ENCODE peak calls at places on chromosomes 5 and 9, in four cellular contexts. One of them, this sample, is unnamed.

GRCh38 chr9:19471737-19472648 is 63.2 kb downstream of the ACER2 start:
- DNase-seq in heart left ventricle: peak
- DNase-seq in AG04450: no peak
- DNase-seq in neural progenitor cell: peak
- DNase-seq in this sample: peak

GRCh38 chr5:150321784-150322183 is 19.1 kb upstream of the ARSI start:
- DNase-seq in neural progenitor cell: no peak
- DNase-seq in AG04450: no peak
- DNase-seq in heart left ventricle: no peak
- DNase-seq in this sample: no peak

GRCh38 chr5:93281980-93282772 is 298.8 kb downstream of the NR2F1-AS1 start:
- DNase-seq in AG04450: no peak
- DNase-seq in neural progenitor cell: no peak
- DNase-seq in heart left ventricle: no peak
- DNase-seq in this sample: no peak

GRCh38 chr9:17490110-17490509 is 88.8 kb upstream of the SH3GL2 start:
- DNase-seq in AG04450: no peak
- DNase-seq in neural progenitor cell: no peak
- DNase-seq in heart left ventricle: no peak
- DNase-seq in this sample: no peak

GRCh38 chr5:120405923-120406322 is 58.2 kb upstream of the PRR16 start:
- DNase-seq in neural progenitor cell: no peak
- DNase-seq in heart left ventricle: no peak
- DNase-seq in AG04450: no peak
- DNase-seq in this sample: peak

GRCh38 chr5:152271420-152271819 is 133.7 kb downstream of the NMUR2 start:
- DNase-seq in heart left ventricle: peak
- DNase-seq in neural progenitor cell: peak
- DNase-seq in AG04450: no peak
- DNase-seq in this sample: peak

GRCh38 chr9:133711428-133712220 is 26.5 kb downstream of the SARDH start:
- DNase-seq in neural progenitor cell: no peak
- DNase-seq in AG04450: peak
- DNase-seq in heart left ventricle: no peak
- DNase-seq in this sample: peak

GRCh38 chr9:84031534-84031933 is 50.9 kb downstream of the RMI1 start:
- DNase-seq in neural progenitor cell: no peak
- DNase-seq in heart left ventricle: no peak
- DNase-seq in AG04450: no peak
- DNase-seq in this sample: no peak

GRCh38 chr5:116410345-116410890 is 164.2 kb downstream of the SEMA6A start:
- DNase-seq in neural progenitor cell: no peak
- DNase-seq in heart left ventricle: no peak
- DNase-seq in AG04450: no peak
- DNase-seq in this sample: no peak

GRCh38 chr9:5360341-5360740 is 20.7 kb upstream of the RLN1 start:
- DNase-seq in AG04450: no peak
- DNase-seq in neural progenitor cell: no peak
- DNase-seq in heart left ventricle: no peak
- DNase-seq in this sample: no peak

GRCh38 chr9:130872912-130873503 is 23.6 kb downstream of the QRFP start:
- DNase-seq in neural progenitor cell: no peak
- DNase-seq in AG04450: no peak
- DNase-seq in heart left ventricle: peak
- DNase-seq in this sample: no peak

GRCh38 chr9:78954286-78954685 is 617.5 kb upstream of the TLE4 start:
- DNase-seq in heart left ventricle: no peak
- DNase-seq in AG04450: no peak
- DNase-seq in neural progenitor cell: no peak
- DNase-seq in this sample: peak

GRCh38 chr5:150989695-150990094 is 30.7 kb upstream of the GPX3 start:
- DNase-seq in neural progenitor cell: peak
- DNase-seq in AG04450: no peak
- DNase-seq in heart left ventricle: no peak
- DNase-seq in this sample: no peak

GRCh38 chr5:102933721-102934459 is 178.8 kb downstream of the PAM start:
- DNase-seq in AG04450: no peak
- DNase-seq in neural progenitor cell: no peak
- DNase-seq in heart left ventricle: no peak
- DNase-seq in this sample: no peak

GRCh38 chr5:74816875-74817274 is 49.3 kb downstream of the FAM169A start:
- DNase-seq in heart left ventricle: no peak
- DNase-seq in AG04450: no peak
- DNase-seq in neural progenitor cell: no peak
- DNase-seq in this sample: no peak

GRCh38 chr5:180494510-180495181 is 467 bp downstream of the CNOT6 start:
- DNase-seq in AG04450: no peak
- DNase-seq in neural progenitor cell: peak
- DNase-seq in heart left ventricle: peak
- DNase-seq in this sample: peak

GRCh38 chr9:92671323-92671722 is 1.4 kb upstream of the IPPK start:
- DNase-seq in heart left ventricle: peak
- DNase-seq in AG04450: peak
- DNase-seq in neural progenitor cell: no peak
- DNase-seq in this sample: peak

GRCh38 chr9:31848505-31849285 is 535.7 kb upstream of the ACO1 start:
- DNase-seq in heart left ventricle: no peak
- DNase-seq in AG04450: no peak
- DNase-seq in neural progenitor cell: no peak
- DNase-seq in this sample: no peak

GRCh38 chr5:135092476-135092875 is 58.4 kb upstream of the PITX1 start:
- DNase-seq in AG04450: no peak
- DNase-seq in neural progenitor cell: peak
- DNase-seq in heart left ventricle: no peak
- DNase-seq in this sample: no peak

GRCh38 chr9:88646539-88646938 is 111.6 kb downstream of the NXNL2 start:
- DNase-seq in heart left ventricle: no peak
- DNase-seq in neural progenitor cell: no peak
- DNase-seq in AG04450: no peak
- DNase-seq in this sample: no peak

GRCh38 chr5:149141224-149141956 is at the start of gene ABLIM3:
- DNase-seq in neural progenitor cell: peak
- DNase-seq in AG04450: no peak
- DNase-seq in heart left ventricle: peak
- DNase-seq in this sample: peak

GRCh38 chr5:170115925-170116324 is 10.2 kb downstream of the FOXI1 start:
- DNase-seq in AG04450: no peak
- DNase-seq in heart left ventricle: no peak
- DNase-seq in neural progenitor cell: no peak
- DNase-seq in this sample: no peak

GRCh38 chr9:126514037-126514821 is 99.5 kb upstream of the LMX1B start:
- DNase-seq in heart left ventricle: peak
- DNase-seq in AG04450: no peak
- DNase-seq in neural progenitor cell: peak
- DNase-seq in this sample: no peak

GRCh38 chr9:16191237-16191636 is 638.4 kb downstream of the CCDC171 start:
- DNase-seq in heart left ventricle: no peak
- DNase-seq in neural progenitor cell: no peak
- DNase-seq in AG04450: no peak
- DNase-seq in this sample: no peak

GRCh38 chr9:36913393-36914211 is 120.5 kb downstream of the PAX5 start:
- DNase-seq in neural progenitor cell: no peak
- DNase-seq in heart left ventricle: no peak
- DNase-seq in AG04450: no peak
- DNase-seq in this sample: no peak

GRCh38 chr5:97906135-97906534 is 723.1 kb upstream of the RIOK2 start:
- DNase-seq in AG04450: no peak
- DNase-seq in heart left ventricle: no peak
- DNase-seq in neural progenitor cell: no peak
- DNase-seq in this sample: no peak

GRCh38 chr9:96450613-96451544 is 910 bp downstream of the HABP4 start:
- DNase-seq in heart left ventricle: peak
- DNase-seq in neural progenitor cell: peak
- DNase-seq in AG04450: no peak
- DNase-seq in this sample: peak

GRCh38 chr5:94693043-94693822 is 74.8 kb downstream of the SLF1 start:
- DNase-seq in heart left ventricle: no peak
- DNase-seq in neural progenitor cell: peak
- DNase-seq in AG04450: peak
- DNase-seq in this sample: peak

GRCh38 chr9:5509573-5509972 is 758 bp upstream of the PDCD1LG2 start:
- DNase-seq in heart left ventricle: no peak
- DNase-seq in neural progenitor cell: no peak
- DNase-seq in AG04450: peak
- DNase-seq in this sample: peak

GRCh38 chr5:86968311-86968753 is 299.4 kb upstream of the RASA1 start:
- DNase-seq in AG04450: peak
- DNase-seq in heart left ventricle: peak
- DNase-seq in neural progenitor cell: peak
- DNase-seq in this sample: peak

GRCh38 chr5:59037453-59038168 is 454.7 kb downstream of the RAB3C start:
- DNase-seq in heart left ventricle: no peak
- DNase-seq in neural progenitor cell: no peak
- DNase-seq in AG04450: no peak
- DNase-seq in this sample: no peak

GRCh38 chr5:25950681-25951080 is 1087.7 kb downstream of the CDH9 start:
- DNase-seq in heart left ventricle: no peak
- DNase-seq in neural progenitor cell: no peak
- DNase-seq in AG04450: no peak
- DNase-seq in this sample: no peak

GRCh38 chr5:150488519-150489357 is 19.2 kb upstream of the NDST1 start:
- DNase-seq in neural progenitor cell: no peak
- DNase-seq in heart left ventricle: peak
- DNase-seq in AG04450: no peak
- DNase-seq in this sample: peak

GRCh38 chr5:749101-749670 is 35.3 kb downstream of the ZDHHC11B start:
- DNase-seq in AG04450: no peak
- DNase-seq in neural progenitor cell: no peak
- DNase-seq in heart left ventricle: no peak
- DNase-seq in this sample: no peak

GRCh38 chr9:19748278-19749126 is 40.3 kb downstream of the SLC24A2 start:
- DNase-seq in neural progenitor cell: no peak
- DNase-seq in AG04450: no peak
- DNase-seq in heart left ventricle: no peak
- DNase-seq in this sample: no peak

GRCh38 chr5:141672856-141673813 is 8.9 kb downstream of the ARAP3 start:
- DNase-seq in heart left ventricle: peak
- DNase-seq in neural progenitor cell: peak
- DNase-seq in AG04450: no peak
- DNase-seq in this sample: no peak

GRCh38 chr5:10304932-10305331 is 2.8 kb downstream of the CMBL start:
- DNase-seq in neural progenitor cell: no peak
- DNase-seq in heart left ventricle: no peak
- DNase-seq in AG04450: no peak
- DNase-seq in this sample: no peak

GRCh38 chr9:92746567-92747458 is 17.8 kb downstream of the BICD2 start:
- DNase-seq in AG04450: no peak
- DNase-seq in heart left ventricle: no peak
- DNase-seq in neural progenitor cell: no peak
- DNase-seq in this sample: peak

GRCh38 chr5:76958976-76959767 is 6.3 kb downstream of the CRHBP start:
- DNase-seq in AG04450: peak
- DNase-seq in neural progenitor cell: no peak
- DNase-seq in heart left ventricle: no peak
- DNase-seq in this sample: peak

GRCh38 chr9:95142728-95143127 is 174.8 kb downstream of the FANCC start:
- DNase-seq in AG04450: no peak
- DNase-seq in heart left ventricle: no peak
- DNase-seq in neural progenitor cell: no peak
- DNase-seq in this sample: no peak
- H3K4me3 ChIP-seq in AG04450: no peak
- H3K4me3 ChIP-seq in heart left ventricle: no peak
- H3K4me3 ChIP-seq in neural progenitor cell: no peak
- H3K4me3 ChIP-seq in this sample: no peak

DNA sequence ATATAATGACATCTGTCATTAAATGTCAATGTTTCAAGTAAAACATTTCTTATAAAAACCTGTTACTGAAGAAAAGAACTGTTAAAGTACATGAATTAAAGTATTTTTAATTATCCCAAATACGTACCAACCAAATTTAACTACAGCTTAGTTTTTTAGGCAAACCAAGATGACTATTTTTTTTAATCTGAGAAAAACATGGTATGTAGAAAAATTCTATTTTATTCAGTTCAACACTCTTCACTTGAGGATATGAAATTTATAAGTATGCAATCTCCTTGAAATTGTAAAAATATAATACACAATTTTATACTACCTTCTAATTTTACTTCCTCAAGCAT is 75.3 kb upstream of the IFNE start:
- DNase-seq in neural progenitor cell: no peak
- DNase-seq in AG04450: no peak
- DNase-seq in heart left ventricle: no peak
- DNase-seq in this sample: peak
- H3K4me3 ChIP-seq in neural progenitor cell: no peak
- H3K4me3 ChIP-seq in AG04450: peak
- H3K4me3 ChIP-seq in heart left ventricle: no peak
- H3K4me3 ChIP-seq in this sample: peak

GRCh38 chr5:140143521-140144258 is 18.0 kb downstream of the IGIP start:
- DNase-seq in heart left ventricle: no peak
- DNase-seq in AG04450: no peak
- DNase-seq in neural progenitor cell: no peak
- DNase-seq in this sample: no peak

GRCh38 chr5:140146523-140146842 is 20.7 kb downstream of the IGIP start:
- DNase-seq in neural progenitor cell: no peak
- DNase-seq in heart left ventricle: no peak
- DNase-seq in AG04450: no peak
- DNase-seq in this sample: no peak

GRCh38 chr5:140145818-140146522 is 20.2 kb downstream of the IGIP start:
- DNase-seq in heart left ventricle: peak
- DNase-seq in neural progenitor cell: peak
- DNase-seq in AG04450: peak
- DNase-seq in this sample: peak

GRCh38 chr5:140147460-140147859 is 21.7 kb downstream of the IGIP start:
- DNase-seq in heart left ventricle: no peak
- DNase-seq in AG04450: no peak
- DNase-seq in neural progenitor cell: no peak
- DNase-seq in this sample: no peak

GRCh38 chr5:140145223-140145622 is 19.5 kb downstream of the IGIP start:
- DNase-seq in neural progenitor cell: no peak
- DNase-seq in heart left ventricle: no peak
- DNase-seq in AG04450: no peak
- DNase-seq in this sample: no peak
- H3K4me3 ChIP-seq in neural progenitor cell: no peak
- H3K4me3 ChIP-seq in heart left ventricle: no peak
- H3K4me3 ChIP-seq in AG04450: no peak
- H3K4me3 ChIP-seq in this sample: no peak

DNA sequence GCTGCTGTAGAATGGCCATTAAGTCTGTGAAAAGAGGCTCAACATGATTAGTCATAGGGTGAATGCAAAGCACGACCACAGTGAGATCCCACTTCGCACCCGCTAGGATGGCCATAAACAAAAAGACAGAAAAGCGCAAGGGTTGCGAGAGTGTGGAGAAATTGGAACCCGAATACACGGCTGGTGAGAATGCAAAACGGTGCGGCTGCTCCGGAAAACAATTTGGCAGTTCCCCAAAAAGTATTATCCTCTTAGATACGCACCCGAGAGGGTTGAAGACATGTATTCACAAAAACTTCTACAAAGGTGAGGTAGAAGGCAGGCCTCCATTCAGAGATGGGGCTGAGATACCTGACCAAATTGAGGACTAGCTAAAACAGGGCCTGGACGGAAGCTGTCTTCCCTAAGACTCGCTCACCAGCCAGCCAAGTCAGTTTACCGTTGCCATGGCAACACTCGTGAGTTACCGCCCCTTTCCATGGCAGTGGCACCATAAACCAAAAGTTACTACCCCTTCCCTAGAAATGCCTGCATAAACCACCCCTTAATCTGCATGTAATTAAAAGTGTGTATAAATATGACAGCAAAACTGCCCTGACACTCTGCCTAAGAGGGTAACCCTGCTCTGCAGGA is 726 bp upstream of the PSMB7 start:
- DNase-seq in neural progenitor cell: peak
- DNase-seq in AG04450: no peak
- DNase-seq in heart left ventricle: no peak
- DNase-seq in this sample: no peak
- H3K4me3 ChIP-seq in neural progenitor cell: peak
- H3K4me3 ChIP-seq in AG04450: no peak
- H3K4me3 ChIP-seq in heart left ventricle: peak
- H3K4me3 ChIP-seq in this sample: peak